ENCODE peak calls at places on chromosome 1, in eight cellular contexts. X is naive thymus-derived CD8-positive, alpha-beta T cell; K is dermis blood vessel endothelial cell; R is HFF-Myc; I is A549; O is psoas muscle; B is sigmoid colon; P is NCI-H510A treated with DMSO at 0.1 percent for 48 hours. L is an unnamed sample.

GRCh38 chr1:62128765-62129164 is 65.9 kb upstream of the L1TD1 start:
- DNase-seq in X (no peak), K (no peak), R (no peak), I (no peak), O (no peak), B (no peak), P (no peak), L (no peak)

GRCh38 chr1:6738987-6739386 is 37.4 kb upstream of the DNAJC11 start:
- DNase-seq in X (no peak), K (no peak), R (no peak), I (no peak), O (no peak), B (no peak), P (no peak), L (no peak)

GRCh38 chr1:231603598-231604275 is 22.9 kb upstream of the DISC1 start:
- DNase-seq in X (peak; percentile 28), K (peak; percentile 80), R (no peak), I (peak; percentile 57), O (no peak), B (no peak), P (peak; percentile 70), L (no peak)

GRCh38 chr1:85734961-85735360 is 26.7 kb upstream of the ZNHIT6 start:
- DNase-seq in X (no peak), K (no peak), R (no peak), I (no peak), O (no peak), B (no peak), P (no peak), L (no peak)

GRCh38 chr1:206551985-206552325 is 44.6 kb downstream of the RASSF5 start:
- DNase-seq in X (peak; percentile 73), K (no peak), R (no peak), I (no peak), O (no peak), B (no peak), P (peak; percentile 20), L (no peak)

GRCh38 chr1:209316929-209317328 is 266.6 kb upstream of the CAMK1G start:
- DNase-seq in X (no peak), K (no peak), R (no peak), I (no peak), O (no peak), B (no peak), P (no peak), L (no peak)

GRCh38 chr1:99777752-99778151 is 11.3 kb upstream of the FRRS1 start:
- DNase-seq in X (no peak), K (no peak), R (no peak), I (no peak), O (no peak), B (no peak), P (no peak), L (no peak)

GRCh38 chr1:25685938-25686665 is 69.5 kb downstream of the MAN1C1 start:
- DNase-seq in X (no peak), K (no peak), R (no peak), I (no peak), O (peak; percentile 87), B (no peak), P (no peak), L (no peak)

GRCh38 chr1:2025491-2025981 is 6.4 kb downstream of the GABRD start:
- DNase-seq in X (no peak), K (peak; percentile 17), R (no peak), I (no peak), O (peak; percentile 76), B (peak; percentile 77), P (no peak), L (no peak)

GRCh38 chr1:169906938-169907337 is 13.2 kb upstream of the SCYL3 start:
- DNase-seq in X (no peak), K (peak; percentile 63), R (peak; percentile 32), I (no peak), O (no peak), B (no peak), P (no peak), L (peak; percentile 7)

GRCh38 chr1:10575616-10576015 is 100.9 kb downstream of the PEX14 start:
- DNase-seq in X (no peak), K (peak; percentile 79), R (peak; percentile 35), I (peak; percentile 9), O (no peak), B (no peak), P (no peak), L (no peak)

L was measured in AG09319.